ENCODE peak calls at places on chromosomes 2 and 18, in seven cellular contexts. One of them, this sample, is unnamed.

GRCh38 chr2:23649819-23650218 is 264.8 kb downstream of the KLHL29 start:
- DNase-seq in thyroid gland: peak
- DNase-seq in WTC11: no peak
- DNase-seq in OCI-LY7: no peak
- DNase-seq in neural progenitor cell: no peak
- DNase-seq in HFFc6: no peak
- DNase-seq in mucosa of descending colon: no peak
- DNase-seq in this sample: no peak

GRCh38 chr18:42936289-42936688 is 179.2 kb downstream of the RIT2 start:
- DNase-seq in mucosa of descending colon: no peak
- DNase-seq in neural progenitor cell: no peak
- DNase-seq in WTC11: no peak
- DNase-seq in thyroid gland: no peak
- DNase-seq in HFFc6: no peak
- DNase-seq in OCI-LY7: no peak
- DNase-seq in this sample: no peak

GRCh38 chr2:54975598-54976507 is 74.4 kb downstream of the RTN4 start:
- DNase-seq in thyroid gland: no peak
- DNase-seq in HFFc6: no peak
- DNase-seq in OCI-LY7: no peak
- DNase-seq in mucosa of descending colon: no peak
- DNase-seq in neural progenitor cell: no peak
- DNase-seq in WTC11: no peak
- DNase-seq in this sample: no peak

GRCh38 chr2:20448246-20449046 is 1.6 kb downstream of the RHOB start:
- DNase-seq in WTC11: peak
- DNase-seq in thyroid gland: peak
- DNase-seq in mucosa of descending colon: no peak
- DNase-seq in HFFc6: no peak
- DNase-seq in OCI-LY7: no peak
- DNase-seq in neural progenitor cell: peak
- DNase-seq in this sample: no peak

GRCh38 chr2:73931531-73932500 is 5.1 kb downstream of the DGUOK start:
- DNase-seq in neural progenitor cell: no peak
- DNase-seq in WTC11: no peak
- DNase-seq in thyroid gland: no peak
- DNase-seq in OCI-LY7: no peak
- DNase-seq in HFFc6: peak
- DNase-seq in mucosa of descending colon: no peak
- DNase-seq in this sample: no peak

GRCh38 chr2:240491483-240491882 is 56.0 kb downstream of the GPC1 start:
- DNase-seq in OCI-LY7: no peak
- DNase-seq in thyroid gland: no peak
- DNase-seq in neural progenitor cell: no peak
- DNase-seq in WTC11: no peak
- DNase-seq in mucosa of descending colon: no peak
- DNase-seq in HFFc6: no peak
- DNase-seq in this sample: no peak

GRCh38 chr18:13447621-13448020 is 229.1 kb downstream of the LDLRAD4 start:
- DNase-seq in thyroid gland: no peak
- DNase-seq in WTC11: no peak
- DNase-seq in neural progenitor cell: peak
- DNase-seq in HFFc6: no peak
- DNase-seq in OCI-LY7: no peak
- DNase-seq in mucosa of descending colon: no peak
- DNase-seq in this sample: no peak

GRCh38 chr2:15058015-15058414 is 425.5 kb downstream of the LRATD1 start:
- DNase-seq in mucosa of descending colon: no peak
- DNase-seq in OCI-LY7: peak
- DNase-seq in HFFc6: no peak
- DNase-seq in neural progenitor cell: peak
- DNase-seq in thyroid gland: no peak
- DNase-seq in WTC11: no peak
- DNase-seq in this sample: no peak

GRCh38 chr18:48580782-48581181 is 42.0 kb downstream of the CTIF start:
- DNase-seq in OCI-LY7: no peak
- DNase-seq in thyroid gland: no peak
- DNase-seq in HFFc6: no peak
- DNase-seq in mucosa of descending colon: no peak
- DNase-seq in WTC11: peak
- DNase-seq in neural progenitor cell: peak
- DNase-seq in this sample: no peak

GRCh38 chr2:172230783-172231446 is 128.2 kb upstream of the DLX2 start:
- DNase-seq in thyroid gland: no peak
- DNase-seq in OCI-LY7: no peak
- DNase-seq in neural progenitor cell: no peak
- DNase-seq in mucosa of descending colon: no peak
- DNase-seq in WTC11: no peak
- DNase-seq in HFFc6: no peak
- DNase-seq in this sample: no peak

GRCh38 chr2:229335877-229336346 is 64.8 kb upstream of the PID1 start:
- DNase-seq in mucosa of descending colon: no peak
- DNase-seq in neural progenitor cell: no peak
- DNase-seq in HFFc6: no peak
- DNase-seq in thyroid gland: no peak
- DNase-seq in WTC11: peak
- DNase-seq in OCI-LY7: no peak
- DNase-seq in this sample: no peak

GRCh38 chr2:111912547-111912946 is 14.1 kb downstream of the MERTK start:
- DNase-seq in thyroid gland: peak
- DNase-seq in neural progenitor cell: no peak
- DNase-seq in mucosa of descending colon: no peak
- DNase-seq in WTC11: no peak
- DNase-seq in OCI-LY7: no peak
- DNase-seq in HFFc6: no peak
- DNase-seq in this sample: no peak

GRCh38 chr2:6011871-6012380 is 319.7 kb downstream of the SOX11 start:
- DNase-seq in HFFc6: no peak
- DNase-seq in WTC11: no peak
- DNase-seq in mucosa of descending colon: no peak
- DNase-seq in thyroid gland: no peak
- DNase-seq in OCI-LY7: no peak
- DNase-seq in neural progenitor cell: peak
- DNase-seq in this sample: no peak

GRCh38 chr2:96977631-96978195 is 8.7 kb downstream of the FAM178B start:
- DNase-seq in thyroid gland: peak
- DNase-seq in HFFc6: peak
- DNase-seq in WTC11: no peak
- DNase-seq in OCI-LY7: no peak
- DNase-seq in neural progenitor cell: peak
- DNase-seq in mucosa of descending colon: no peak
- DNase-seq in this sample: no peak

GRCh38 chr2:38106420-38107182 is 30.6 kb upstream of the CYP1B1 start:
- DNase-seq in thyroid gland: peak
- DNase-seq in OCI-LY7: no peak
- DNase-seq in HFFc6: peak
- DNase-seq in neural progenitor cell: no peak
- DNase-seq in mucosa of descending colon: no peak
- DNase-seq in WTC11: no peak
- DNase-seq in this sample: peak

GRCh38 chr18:966095-967036 is 61.7 kb downstream of the ADCYAP1 start:
- DNase-seq in WTC11: no peak
- DNase-seq in mucosa of descending colon: no peak
- DNase-seq in neural progenitor cell: no peak
- DNase-seq in HFFc6: no peak
- DNase-seq in OCI-LY7: no peak
- DNase-seq in thyroid gland: no peak
- DNase-seq in this sample: no peak

GRCh38 chr2:42935692-42936631 is 143.6 kb upstream of the HAAO start:
- DNase-seq in OCI-LY7: no peak
- DNase-seq in WTC11: no peak
- DNase-seq in neural progenitor cell: no peak
- DNase-seq in mucosa of descending colon: no peak
- DNase-seq in thyroid gland: no peak
- DNase-seq in HFFc6: no peak
- DNase-seq in this sample: no peak

GRCh38 chr2:72778410-72778809 is 47.4 kb downstream of the EXOC6B start:
- DNase-seq in WTC11: no peak
- DNase-seq in HFFc6: peak
- DNase-seq in mucosa of descending colon: no peak
- DNase-seq in thyroid gland: no peak
- DNase-seq in neural progenitor cell: no peak
- DNase-seq in OCI-LY7: no peak
- DNase-seq in this sample: no peak

GRCh38 chr2:134594399-134594798 is 124.4 kb downstream of the TMEM163 start:
- DNase-seq in OCI-LY7: no peak
- DNase-seq in WTC11: no peak
- DNase-seq in neural progenitor cell: no peak
- DNase-seq in mucosa of descending colon: no peak
- DNase-seq in HFFc6: no peak
- DNase-seq in thyroid gland: no peak
- DNase-seq in this sample: no peak

GRCh38 chr18:62863629-62864028 is 148.3 kb downstream of the PHLPP1 start:
- DNase-seq in neural progenitor cell: no peak
- DNase-seq in thyroid gland: no peak
- DNase-seq in OCI-LY7: no peak
- DNase-seq in HFFc6: peak
- DNase-seq in WTC11: no peak
- DNase-seq in mucosa of descending colon: no peak
- DNase-seq in this sample: no peak

GRCh38 chr18:5196253-5197031 is 615 bp downstream of the AKAIN1 start:
- DNase-seq in WTC11: peak
- DNase-seq in mucosa of descending colon: no peak
- DNase-seq in thyroid gland: no peak
- DNase-seq in OCI-LY7: no peak
- DNase-seq in neural progenitor cell: peak
- DNase-seq in HFFc6: no peak
- DNase-seq in this sample: peak

GRCh38 chr2:48551548-48551947 is 21.6 kb downstream of the STON1 start:
- DNase-seq in WTC11: no peak
- DNase-seq in neural progenitor cell: no peak
- DNase-seq in HFFc6: no peak
- DNase-seq in thyroid gland: peak
- DNase-seq in OCI-LY7: no peak
- DNase-seq in mucosa of descending colon: no peak
- DNase-seq in this sample: no peak

GRCh38 chr2:64698668-64699444 is 45.1 kb upstream of the SERTAD2 start:
- DNase-seq in WTC11: no peak
- DNase-seq in mucosa of descending colon: no peak
- DNase-seq in thyroid gland: no peak
- DNase-seq in neural progenitor cell: no peak
- DNase-seq in OCI-LY7: no peak
- DNase-seq in HFFc6: peak
- DNase-seq in this sample: no peak

GRCh38 chr2:112880081-112880531 is 30.9 kb upstream of the IL37 start:
- DNase-seq in OCI-LY7: peak
- DNase-seq in thyroid gland: no peak
- DNase-seq in neural progenitor cell: no peak
- DNase-seq in mucosa of descending colon: no peak
- DNase-seq in HFFc6: peak
- DNase-seq in WTC11: no peak
- DNase-seq in this sample: no peak

GRCh38 chr2:64063454-64063853 is 44.2 kb upstream of the VPS54 start:
- DNase-seq in thyroid gland: no peak
- DNase-seq in mucosa of descending colon: no peak
- DNase-seq in neural progenitor cell: no peak
- DNase-seq in HFFc6: no peak
- DNase-seq in OCI-LY7: no peak
- DNase-seq in WTC11: no peak
- DNase-seq in this sample: no peak

GRCh38 chr2:235619544-235619943 is 125.7 kb downstream of the AGAP1 start:
- DNase-seq in mucosa of descending colon: no peak
- DNase-seq in HFFc6: no peak
- DNase-seq in WTC11: no peak
- DNase-seq in thyroid gland: no peak
- DNase-seq in OCI-LY7: no peak
- DNase-seq in neural progenitor cell: no peak
- DNase-seq in this sample: no peak

GRCh38 chr2:54161660-54162059 is 46.2 kb downstream of the ACYP2 start:
- DNase-seq in thyroid gland: no peak
- DNase-seq in neural progenitor cell: no peak
- DNase-seq in WTC11: no peak
- DNase-seq in OCI-LY7: no peak
- DNase-seq in mucosa of descending colon: no peak
- DNase-seq in HFFc6: no peak
- DNase-seq in this sample: no peak

GRCh38 chr2:205033431-205033830 is 488.2 kb downstream of the PARD3B start:
- DNase-seq in neural progenitor cell: no peak
- DNase-seq in HFFc6: no peak
- DNase-seq in OCI-LY7: no peak
- DNase-seq in mucosa of descending colon: no peak
- DNase-seq in thyroid gland: no peak
- DNase-seq in WTC11: no peak
- DNase-seq in this sample: no peak
- TF ChIP-seq CTCF in neural progenitor cell: no peak
- TF ChIP-seq CTCF in HFFc6: no peak
- TF ChIP-seq CTCF in OCI-LY7: no peak
- TF ChIP-seq CTCF in mucosa of descending colon: no peak
- TF ChIP-seq CTCF in thyroid gland: no peak
- TF ChIP-seq CTCF in WTC11: no peak
- TF ChIP-seq CTCF in this sample: no peak

DNA sequence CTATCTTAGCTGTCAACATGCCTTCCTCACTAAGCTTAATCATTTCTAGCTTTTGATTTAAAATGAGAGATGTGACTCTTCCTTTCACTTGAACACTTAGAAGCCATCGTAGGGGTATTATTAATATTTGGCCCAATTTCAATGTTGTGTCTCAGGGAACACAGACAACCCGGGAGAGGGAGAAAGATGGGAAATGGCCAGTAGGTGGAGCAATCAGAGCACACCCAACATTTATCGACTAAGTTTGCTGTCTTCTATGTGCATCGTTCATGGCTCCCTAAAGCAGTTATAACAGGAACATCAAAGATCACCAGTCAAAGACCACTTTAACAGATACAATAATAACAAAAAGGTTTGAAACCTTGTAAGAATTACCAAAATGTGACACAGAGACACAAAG is 110.2 kb downstream of the OLA1 start:
- DNase-seq in WTC11: no peak
- DNase-seq in thyroid gland: no peak
- DNase-seq in mucosa of descending colon: no peak
- DNase-seq in OCI-LY7: peak
- DNase-seq in neural progenitor cell: no peak
- DNase-seq in HFFc6: no peak
- DNase-seq in this sample: no peak
- TF ChIP-seq CTCF in WTC11: peak
- TF ChIP-seq CTCF in thyroid gland: peak
- TF ChIP-seq CTCF in mucosa of descending colon: no peak
- TF ChIP-seq CTCF in OCI-LY7: peak
- TF ChIP-seq CTCF in neural progenitor cell: peak
- TF ChIP-seq CTCF in HFFc6: peak
- TF ChIP-seq CTCF in this sample: peak

DNA sequence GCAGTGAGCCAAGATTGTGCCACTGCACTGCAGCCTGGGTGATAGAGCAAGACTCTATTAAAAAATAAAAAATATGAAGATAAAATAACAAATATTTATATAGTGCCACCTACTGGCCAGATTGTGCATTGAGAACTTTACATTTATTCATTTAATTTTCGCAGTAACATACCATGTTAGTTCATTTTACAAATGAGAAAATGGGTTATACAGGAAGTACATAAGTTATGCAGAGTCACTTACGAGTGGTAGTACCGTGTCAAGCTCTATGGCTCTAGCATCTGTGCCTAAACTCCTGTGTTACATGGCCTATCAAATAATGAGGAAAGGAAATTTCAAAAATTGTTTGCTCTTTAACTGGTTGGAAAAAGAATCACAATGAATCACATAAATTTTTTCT is 27.9 kb downstream of the RIF1 start:
- DNase-seq in thyroid gland: no peak
- DNase-seq in HFFc6: peak
- DNase-seq in WTC11: no peak
- DNase-seq in OCI-LY7: peak
- DNase-seq in neural progenitor cell: peak
- DNase-seq in mucosa of descending colon: no peak
- DNase-seq in this sample: no peak
- TF ChIP-seq CTCF in thyroid gland: peak
- TF ChIP-seq CTCF in HFFc6: peak
- TF ChIP-seq CTCF in WTC11: peak
- TF ChIP-seq CTCF in OCI-LY7: peak
- TF ChIP-seq CTCF in neural progenitor cell: peak
- TF ChIP-seq CTCF in mucosa of descending colon: peak
- TF ChIP-seq CTCF in this sample: peak

GRCh38 chr2:85329181-85329651 is 1.4 kb upstream of the TGOLN2 start:
- DNase-seq in WTC11: no peak
- DNase-seq in thyroid gland: no peak
- DNase-seq in neural progenitor cell: no peak
- DNase-seq in OCI-LY7: no peak
- DNase-seq in mucosa of descending colon: no peak
- DNase-seq in HFFc6: no peak
- DNase-seq in this sample: no peak
- TF ChIP-seq CTCF in WTC11: no peak
- TF ChIP-seq CTCF in thyroid gland: no peak
- TF ChIP-seq CTCF in neural progenitor cell: no peak
- TF ChIP-seq CTCF in OCI-LY7: no peak
- TF ChIP-seq CTCF in mucosa of descending colon: no peak
- TF ChIP-seq CTCF in HFFc6: no peak
- TF ChIP-seq CTCF in this sample: no peak